ENCODE peak calls at places on chromosome 6, in ten cellular contexts. One of them, this sample, is unnamed.

GRCh38 chr6:16741112-16742016 is 19.9 kb downstream of the ATXN1 start:
- DNase-seq in AG20443: peak
- DNase-seq in AML-193: no peak
- DNase-seq in HT-29: no peak
- DNase-seq in fibroblast of the aortic adventitia: peak
- DNase-seq in left lobe of liver: no peak
- DNase-seq in substantia nigra: no peak
- DNase-seq in NB4: peak
- DNase-seq in stimulated activated CD4-positive, alpha-beta T cell treated with anti-CD3 and anti-CD28 coated beads, Interleukin-4, amount 100 ng/mL, for 1 hour: no peak
- DNase-seq in pancreas: no peak
- DNase-seq in this sample: no peak

GRCh38 chr6:90294614-90294988 is 2.0 kb downstream of the BACH2 start:
- DNase-seq in NB4: no peak
- DNase-seq in left lobe of liver: no peak
- DNase-seq in AG20443: no peak
- DNase-seq in fibroblast of the aortic adventitia: no peak
- DNase-seq in pancreas: no peak
- DNase-seq in substantia nigra: no peak
- DNase-seq in HT-29: no peak
- DNase-seq in AML-193: no peak
- DNase-seq in stimulated activated CD4-positive, alpha-beta T cell treated with anti-CD3 and anti-CD28 coated beads, Interleukin-4, amount 100 ng/mL, for 1 hour: peak
- DNase-seq in this sample: no peak

GRCh38 chr6:47967843-47968242 is 143.2 kb downstream of the PTCHD4 start:
- DNase-seq in pancreas: no peak
- DNase-seq in stimulated activated CD4-positive, alpha-beta T cell treated with anti-CD3 and anti-CD28 coated beads, Interleukin-4, amount 100 ng/mL, for 1 hour: no peak
- DNase-seq in NB4: no peak
- DNase-seq in AML-193: no peak
- DNase-seq in fibroblast of the aortic adventitia: peak
- DNase-seq in AG20443: no peak
- DNase-seq in substantia nigra: no peak
- DNase-seq in left lobe of liver: no peak
- DNase-seq in HT-29: no peak
- DNase-seq in this sample: no peak

GRCh38 chr6:108175592-108176279 is 9.9 kb downstream of the NR2E1 start:
- DNase-seq in fibroblast of the aortic adventitia: no peak
- DNase-seq in HT-29: peak
- DNase-seq in pancreas: peak
- DNase-seq in substantia nigra: no peak
- DNase-seq in AML-193: no peak
- DNase-seq in stimulated activated CD4-positive, alpha-beta T cell treated with anti-CD3 and anti-CD28 coated beads, Interleukin-4, amount 100 ng/mL, for 1 hour: no peak
- DNase-seq in NB4: peak
- DNase-seq in AG20443: no peak
- DNase-seq in left lobe of liver: no peak
- DNase-seq in this sample: no peak

GRCh38 chr6:17900011-17900410 is 87.4 kb downstream of the KIF13A start:
- DNase-seq in left lobe of liver: no peak
- DNase-seq in HT-29: no peak
- DNase-seq in fibroblast of the aortic adventitia: no peak
- DNase-seq in stimulated activated CD4-positive, alpha-beta T cell treated with anti-CD3 and anti-CD28 coated beads, Interleukin-4, amount 100 ng/mL, for 1 hour: no peak
- DNase-seq in AG20443: no peak
- DNase-seq in AML-193: no peak
- DNase-seq in substantia nigra: no peak
- DNase-seq in NB4: no peak
- DNase-seq in pancreas: no peak
- DNase-seq in this sample: no peak

GRCh38 chr6:112571886-112572285 is 224.8 kb downstream of the RFPL4B start:
- DNase-seq in fibroblast of the aortic adventitia: peak
- DNase-seq in pancreas: no peak
- DNase-seq in AG20443: peak
- DNase-seq in HT-29: no peak
- DNase-seq in NB4: no peak
- DNase-seq in stimulated activated CD4-positive, alpha-beta T cell treated with anti-CD3 and anti-CD28 coated beads, Interleukin-4, amount 100 ng/mL, for 1 hour: no peak
- DNase-seq in left lobe of liver: no peak
- DNase-seq in AML-193: no peak
- DNase-seq in substantia nigra: no peak
- DNase-seq in this sample: no peak

GRCh38 chr6:109662192-109662591 is 28.8 kb downstream of the AK9 start:
- DNase-seq in NB4: no peak
- DNase-seq in pancreas: no peak
- DNase-seq in AG20443: no peak
- DNase-seq in left lobe of liver: no peak
- DNase-seq in AML-193: no peak
- DNase-seq in stimulated activated CD4-positive, alpha-beta T cell treated with anti-CD3 and anti-CD28 coated beads, Interleukin-4, amount 100 ng/mL, for 1 hour: no peak
- DNase-seq in fibroblast of the aortic adventitia: peak
- DNase-seq in HT-29: no peak
- DNase-seq in substantia nigra: no peak
- DNase-seq in this sample: no peak

GRCh38 chr6:137044366-137045220 is at the start of gene IL20RA:
- DNase-seq in AG20443: peak
- DNase-seq in AML-193: no peak
- DNase-seq in pancreas: peak
- DNase-seq in HT-29: peak
- DNase-seq in substantia nigra: no peak
- DNase-seq in NB4: no peak
- DNase-seq in fibroblast of the aortic adventitia: peak
- DNase-seq in stimulated activated CD4-positive, alpha-beta T cell treated with anti-CD3 and anti-CD28 coated beads, Interleukin-4, amount 100 ng/mL, for 1 hour: peak
- DNase-seq in left lobe of liver: peak
- DNase-seq in this sample: peak

GRCh38 chr6:84136364-84137050 is 90.9 kb downstream of the CEP162 start:
- DNase-seq in fibroblast of the aortic adventitia: no peak
- DNase-seq in left lobe of liver: no peak
- DNase-seq in NB4: no peak
- DNase-seq in pancreas: no peak
- DNase-seq in AML-193: no peak
- DNase-seq in substantia nigra: no peak
- DNase-seq in HT-29: no peak
- DNase-seq in AG20443: no peak
- DNase-seq in stimulated activated CD4-positive, alpha-beta T cell treated with anti-CD3 and anti-CD28 coated beads, Interleukin-4, amount 100 ng/mL, for 1 hour: no peak
- DNase-seq in this sample: no peak

GRCh38 chr6:32854376-32855178 is 585 bp downstream of the PSMB9 start:
- DNase-seq in NB4: peak
- DNase-seq in left lobe of liver: no peak
- DNase-seq in fibroblast of the aortic adventitia: peak
- DNase-seq in AML-193: peak
- DNase-seq in AG20443: peak
- DNase-seq in HT-29: no peak
- DNase-seq in stimulated activated CD4-positive, alpha-beta T cell treated with anti-CD3 and anti-CD28 coated beads, Interleukin-4, amount 100 ng/mL, for 1 hour: peak
- DNase-seq in substantia nigra: peak
- DNase-seq in pancreas: peak
- DNase-seq in this sample: peak

GRCh38 chr6:75409928-75410327 is 83.7 kb downstream of the FILIP1 start:
- DNase-seq in NB4: no peak
- DNase-seq in fibroblast of the aortic adventitia: no peak
- DNase-seq in substantia nigra: no peak
- DNase-seq in stimulated activated CD4-positive, alpha-beta T cell treated with anti-CD3 and anti-CD28 coated beads, Interleukin-4, amount 100 ng/mL, for 1 hour: no peak
- DNase-seq in AML-193: no peak
- DNase-seq in HT-29: no peak
- DNase-seq in left lobe of liver: no peak
- DNase-seq in AG20443: no peak
- DNase-seq in pancreas: no peak
- DNase-seq in this sample: no peak

GRCh38 chr6:31972709-31973350 is 892 bp upstream of the DXO start:
- DNase-seq in pancreas: no peak
- DNase-seq in left lobe of liver: no peak
- DNase-seq in substantia nigra: no peak
- DNase-seq in AML-193: no peak
- DNase-seq in NB4: no peak
- DNase-seq in HT-29: no peak
- DNase-seq in fibroblast of the aortic adventitia: peak
- DNase-seq in AG20443: peak
- DNase-seq in stimulated activated CD4-positive, alpha-beta T cell treated with anti-CD3 and anti-CD28 coated beads, Interleukin-4, amount 100 ng/mL, for 1 hour: no peak
- DNase-seq in this sample: no peak

GRCh38 chr6:42424906-42425474 is 26.7 kb downstream of the TRERF1 start:
- DNase-seq in pancreas: no peak
- DNase-seq in HT-29: no peak
- DNase-seq in substantia nigra: no peak
- DNase-seq in stimulated activated CD4-positive, alpha-beta T cell treated with anti-CD3 and anti-CD28 coated beads, Interleukin-4, amount 100 ng/mL, for 1 hour: no peak
- DNase-seq in AML-193: no peak
- DNase-seq in NB4: no peak
- DNase-seq in left lobe of liver: peak
- DNase-seq in AG20443: no peak
- DNase-seq in fibroblast of the aortic adventitia: no peak
- DNase-seq in this sample: no peak

GRCh38 chr6:151482290-151482689 is 11.5 kb upstream of the CCDC170 start:
- DNase-seq in HT-29: no peak
- DNase-seq in stimulated activated CD4-positive, alpha-beta T cell treated with anti-CD3 and anti-CD28 coated beads, Interleukin-4, amount 100 ng/mL, for 1 hour: no peak
- DNase-seq in pancreas: no peak
- DNase-seq in fibroblast of the aortic adventitia: peak
- DNase-seq in substantia nigra: no peak
- DNase-seq in AML-193: peak
- DNase-seq in left lobe of liver: no peak
- DNase-seq in NB4: no peak
- DNase-seq in AG20443: peak
- DNase-seq in this sample: no peak

GRCh38 chr6:135851442-135852271 is at the start of gene PDE7B:
- DNase-seq in AML-193: peak
- DNase-seq in pancreas: peak
- DNase-seq in left lobe of liver: peak
- DNase-seq in NB4: peak
- DNase-seq in AG20443: peak
- DNase-seq in stimulated activated CD4-positive, alpha-beta T cell treated with anti-CD3 and anti-CD28 coated beads, Interleukin-4, amount 100 ng/mL, for 1 hour: peak
- DNase-seq in HT-29: peak
- DNase-seq in substantia nigra: peak
- DNase-seq in fibroblast of the aortic adventitia: peak
- DNase-seq in this sample: peak

GRCh38 chr6:3915076-3915791 is 66.1 kb downstream of the FAM50B start:
- DNase-seq in NB4: no peak
- DNase-seq in AG20443: no peak
- DNase-seq in stimulated activated CD4-positive, alpha-beta T cell treated with anti-CD3 and anti-CD28 coated beads, Interleukin-4, amount 100 ng/mL, for 1 hour: no peak
- DNase-seq in HT-29: no peak
- DNase-seq in pancreas: no peak
- DNase-seq in left lobe of liver: no peak
- DNase-seq in AML-193: no peak
- DNase-seq in substantia nigra: no peak
- DNase-seq in fibroblast of the aortic adventitia: no peak
- DNase-seq in this sample: no peak

GRCh38 chr6:85096976-85097375 is 332.6 kb upstream of the TBX18 start:
- DNase-seq in substantia nigra: no peak
- DNase-seq in left lobe of liver: no peak
- DNase-seq in NB4: peak
- DNase-seq in pancreas: no peak
- DNase-seq in AG20443: no peak
- DNase-seq in HT-29: no peak
- DNase-seq in AML-193: no peak
- DNase-seq in fibroblast of the aortic adventitia: no peak
- DNase-seq in stimulated activated CD4-positive, alpha-beta T cell treated with anti-CD3 and anti-CD28 coated beads, Interleukin-4, amount 100 ng/mL, for 1 hour: no peak
- DNase-seq in this sample: no peak

GRCh38 chr6:96899019-96899418 is 1.3 kb upstream of the NDUFAF4 start:
- DNase-seq in left lobe of liver: no peak
- DNase-seq in pancreas: no peak
- DNase-seq in substantia nigra: peak
- DNase-seq in fibroblast of the aortic adventitia: peak
- DNase-seq in HT-29: peak
- DNase-seq in NB4: peak
- DNase-seq in AG20443: peak
- DNase-seq in AML-193: peak
- DNase-seq in stimulated activated CD4-positive, alpha-beta T cell treated with anti-CD3 and anti-CD28 coated beads, Interleukin-4, amount 100 ng/mL, for 1 hour: no peak
- DNase-seq in this sample: no peak